ENCODE peak calls at places on chromosome 7, in nine cellular contexts. I is colonic mucosa; J is CD8-positive, alpha-beta T cell; A is small intestine; O is tibial artery; H is lower lobe of right lung; Z is IMR-90; D is ascending aorta; F is suprapubic skin. M is an unnamed sample. For H3K9me3, the result is how much of the 10 kb centered on the place peaks cover.

GRCh38 chr7:47392241-47392759 is 189.6 kb downstream of the TNS3 start:
- DNase-seq in I (no peak), J (no peak), A (no peak), O (peak), H (no peak), Z (peak), D (peak), F (no peak), M (peak)

GRCh38 chr7:85103352-85103751 is 83.5 kb downstream of the SEMA3D start:
- DNase-seq in I (peak), J (no peak), A (peak), O (peak), H (no peak), Z (no peak), D (no peak), F (peak), M (no peak)

GRCh38 chr7:39664585-39664984 is 41.2 kb downstream of the RALA start:
- DNase-seq in I (no peak), J (no peak), A (no peak), O (no peak), H (no peak), Z (no peak), D (no peak), F (no peak), M (no peak)

GRCh38 chr7:71511361-71511807 is 379.4 kb downstream of the GALNT17 start:
- DNase-seq in I (no peak), J (no peak), A (no peak), O (no peak), H (no peak), Z (no peak), D (no peak), F (no peak), M (no peak)

GRCh38 chr7:98210513-98211220 is 572 bp upstream of the BHLHA15 start:
- DNase-seq in I (no peak), J (no peak), A (peak), O (peak), H (no peak), Z (no peak), D (peak), F (peak), M (peak)

GRCh38 chr7:115851291-115851690 is 179.3 kb downstream of the TFEC start:
- DNase-seq in I (no peak), J (no peak), A (peak), O (no peak), H (no peak), Z (peak), D (no peak), F (no peak), M (peak)

GRCh38 chr7:28358423-28358868 is 53.9 kb upstream of the CREB5 start:
- DNase-seq in I (no peak), J (no peak), A (no peak), O (no peak), H (no peak), Z (peak), D (no peak), F (no peak), M (no peak)

GRCh38 chr7:27576360-27576944 is 86.2 kb downstream of the HIBADH start:
- DNase-seq in I (no peak), J (no peak), A (peak), O (no peak), H (no peak), Z (peak), D (no peak), F (no peak), M (peak)

GRCh38 chr7:44065431-44066110 is at the start of gene PGAM2:
- DNase-seq in I (no peak), J (no peak), A (no peak), O (peak), H (peak), Z (no peak), D (peak), F (peak), M (no peak)

GRCh38 chr7:82562716-82563404 is 119.3 kb upstream of the CACNA2D1 start:
- DNase-seq in I (no peak), J (no peak), A (no peak), O (no peak), H (no peak), Z (peak), D (no peak), F (no peak), M (no peak)

GRCh38 chr7:92244803-92245486 is 769 bp downstream of the KRIT1 start:
- DNase-seq in I (no peak), J (no peak), A (no peak), O (no peak), H (no peak), Z (peak), D (no peak), F (no peak), M (no peak)

GRCh38 chr7:98360221-98361124 is 40.4 kb downstream of the BAIAP2L1 start:
- DNase-seq in I (peak), J (no peak), A (peak), O (no peak), H (peak), Z (no peak), D (no peak), F (no peak), M (peak)

GRCh38 chr7:133528796-133529195 is 275.9 kb downstream of the EXOC4 start:
- DNase-seq in I (no peak), J (no peak), A (no peak), O (no peak), H (no peak), Z (no peak), D (no peak), F (no peak), M (no peak)

GRCh38 chr7:130845581-130846085 is 111.6 kb upstream of the KLF14 start:
- DNase-seq in I (no peak), J (no peak), A (no peak), O (no peak), H (no peak), Z (peak), D (no peak), F (no peak), M (no peak)

GRCh38 chr7:29494350-29494749 is 69.3 kb upstream of the PRR15 start:
- DNase-seq in I (no peak), J (no peak), A (no peak), O (no peak), H (no peak), Z (no peak), D (no peak), F (no peak), M (no peak)

GRCh38 chr7:106110885-106111670 is 1.0 kb downstream of the SYPL1 start:
- DNase-seq in I (peak), J (no peak), A (peak), O (no peak), H (no peak), Z (no peak), D (no peak), F (no peak), M (no peak)

GRCh38 chr7:146966274-146966673 is 849.7 kb downstream of the CNTNAP2 start:
- DNase-seq in I (no peak), J (no peak), A (no peak), O (no peak), H (no peak), Z (no peak), D (no peak), F (no peak), M (no peak)

GRCh38 chr7:31688347-31688746 is 1.3 kb downstream of the PPP1R17 start:
- DNase-seq in I (no peak), J (no peak), A (no peak), O (no peak), H (no peak), Z (no peak), D (no peak), F (no peak), M (no peak)

GRCh38 chr7:66542528-66543373 is 85.9 kb upstream of the KCTD7 start:
- DNase-seq in I (no peak), J (no peak), A (no peak), O (no peak), H (no peak), Z (peak), D (no peak), F (no peak), M (no peak)

GRCh38 chr7:135774284-135774683 is 25.7 kb upstream of the FAM180A start:
- DNase-seq in I (peak), J (no peak), A (peak), O (no peak), H (no peak), Z (peak), D (no peak), F (no peak), M (peak)

GRCh38 chr7:128755816-128756476 is 16.8 kb downstream of the CALU start:
- DNase-seq in I (no peak), J (no peak), A (no peak), O (peak), H (no peak), Z (peak), D (peak), F (no peak), M (no peak)

GRCh38 chr7:70884446-70884764 is 247.5 kb upstream of the GALNT17 start:
- DNase-seq in I (no peak), J (no peak), A (no peak), O (no peak), H (no peak), Z (no peak), D (no peak), F (no peak), M (no peak)

GRCh38 chr7:141094336-141095070 is 20.6 kb downstream of the TMEM178B start:
- DNase-seq in I (no peak), J (no peak), A (no peak), O (no peak), H (no peak), Z (no peak), D (no peak), F (no peak), M (no peak)

GRCh38 chr7:66626236-66626957 is 2.3 kb upstream of the KCTD7 start:
- DNase-seq in I (no peak), J (no peak), A (no peak), O (no peak), H (no peak), Z (peak), D (no peak), F (no peak), M (no peak)

GRCh38 chr7:149261321-149261828 is 621 bp upstream of the ZNF783 start:
- DNase-seq in I (no peak), J (no peak), A (peak), O (no peak), H (no peak), Z (peak), D (no peak), F (no peak), M (peak)

GRCh38 chr7:86339051-86339450 is 304.7 kb upstream of the GRM3 start:
- DNase-seq in I (no peak), J (no peak), A (no peak), O (no peak), H (no peak), Z (no peak), D (no peak), F (no peak), M (no peak)

GRCh38 chr7:143193880-143194279 is 10.7 kb downstream of the TAS2R39 start:
- DNase-seq in I (no peak), J (no peak), A (no peak), O (no peak), H (no peak), Z (no peak), D (no peak), F (no peak), M (no peak)

GRCh38 chr7:46071076-46071475 is 150.0 kb upstream of the IGFBP3 start:
- DNase-seq in I (no peak), J (no peak), A (no peak), O (no peak), H (no peak), Z (no peak), D (no peak), F (no peak), M (no peak)

GRCh38 chr7:1536768-1537630 is 6.5 kb downstream of the MAFK start:
- DNase-seq in I (peak), J (no peak), A (peak), O (peak), H (peak), Z (peak), D (peak), F (peak), M (peak)

GRCh38 chr7:69683002-69683401 is 84.7 kb downstream of the AUTS2 start:
- DNase-seq in I (no peak), J (no peak), A (no peak), O (no peak), H (no peak), Z (no peak), D (no peak), F (no peak), M (no peak)

GRCh38 chr7:122257056-122257455 is 47.5 kb downstream of the FEZF1 start:
- DNase-seq in I (no peak), J (no peak), A (no peak), O (no peak), H (no peak), Z (no peak), D (no peak), F (no peak), M (no peak)

GRCh38 chr7:134834689-134835462 is 55.4 kb downstream of the CALD1 start:
- DNase-seq in I (no peak), J (no peak), A (no peak), O (peak), H (no peak), Z (peak), D (peak), F (no peak), M (no peak)

GRCh38 chr7:111384065-111384891 is 178.0 kb downstream of the IMMP2L start:
- DNase-seq in I (no peak), J (no peak), A (no peak), O (no peak), H (no peak), Z (peak), D (no peak), F (no peak), M (peak)
- H3K27ac ChIP-seq in I (no peak), J (no peak), A (no peak), O (no peak), H (no peak), Z (peak), D (no peak), F (no peak), M (no peak)

GRCh38 chr7:9889557-9889956 is 1084.1 kb upstream of the PHF14 start:
- DNase-seq in I (no peak), J (no peak), A (no peak), O (no peak), H (peak), Z (no peak), D (no peak), F (no peak), M (peak)
- H3K9me3 ChIP-seq in I (under half), J (under half), A (under half), O (under half), H (under half), Z (under half), D (under half), F (under half), M (under half)

GRCh38 chr7:101453617-101454016 is 90.9 kb downstream of the COL26A1 start:
- DNase-seq in I (no peak), J (no peak), A (no peak), O (no peak), H (no peak), Z (no peak), D (no peak), F (no peak), M (no peak)
- H3K4me3 ChIP-seq in I (no peak), J (no peak), A (no peak), O (no peak), H (no peak), Z (no peak), D (no peak), F (no peak), M (no peak)

GRCh38 chr7:158419238-158419785 is 168.3 kb downstream of the PTPRN2 start:
- DNase-seq in I (no peak), J (no peak), A (no peak), O (no peak), H (no peak), Z (no peak), D (no peak), F (no peak), M (no peak)
- H3K27ac ChIP-seq in I (no peak), J (no peak), A (no peak), O (no peak), H (no peak), Z (no peak), D (no peak), F (no peak), M (no peak)